ENCODE peak calls at places on chromosomes 2 and 18, in five cellular contexts. K, Y, R, F and J are unnamed samples.

GRCh38 chr2:1582891-1583341 is 161.4 kb downstream of the PXDN start:
- DNase-seq in K (no peak), Y (no peak), R (no peak), F (no peak), J (no peak)

GRCh38 chr2:230665263-230665691 is 47.4 kb upstream of the CAB39 start:
- DNase-seq in K (no peak), Y (no peak), R (no peak), F (no peak), J (no peak)

GRCh38 chr2:71512386-71512785 is 59.0 kb downstream of the DYSF start:
- DNase-seq in K (no peak), Y (no peak), R (no peak), F (no peak), J (no peak)

GRCh38 chr18:22194151-22194598 is 24.8 kb downstream of the GATA6 start:
- DNase-seq in K (peak; percentile 43), Y (no peak), R (no peak), F (no peak), J (peak; percentile 68)

GRCh38 chr18:39611381-39612090 is 2045.9 kb upstream of the CELF4 start:
- DNase-seq in K (peak; percentile 55), Y (peak; percentile 4), R (peak; percentile 80), F (no peak), J (no peak)

GRCh38 chr2:40120021-40120420 is 331.9 kb downstream of the SLC8A1 start:
- DNase-seq in K (no peak), Y (no peak), R (no peak), F (no peak), J (no peak)

GRCh38 chr2:206869824-206870495 is 69.4 kb upstream of the CPO start:
- DNase-seq in K (no peak), Y (no peak), R (no peak), F (no peak), J (peak; percentile 29)

GRCh38 chr2:27377618-27378095 is 2.9 kb downstream of the ZNF513 start:
- DNase-seq in K (no peak), Y (no peak), R (no peak), F (no peak), J (no peak)

GRCh38 chr2:84823229-84823628 is 57.7 kb downstream of the TRABD2A start:
- DNase-seq in K (no peak), Y (no peak), R (no peak), F (no peak), J (no peak)

GRCh38 chr2:66171530-66171929 is 263.4 kb upstream of the MEIS1 start:
- DNase-seq in K (no peak), Y (no peak), R (no peak), F (no peak), J (no peak)

GRCh38 chr18:12408247-12408869 is 629 bp downstream of the PRELID3A start:
- DNase-seq in K (no peak), Y (no peak), R (peak; percentile 31), F (no peak), J (no peak)

GRCh38 chr2:86775323-86775722 is 15.4 kb downstream of the CD8A start:
- DNase-seq in K (no peak), Y (no peak), R (no peak), F (no peak), J (no peak)

GRCh38 chr18:7334973-7335568 is 104.2 kb downstream of the LRRC30 start:
- DNase-seq in K (no peak), Y (no peak), R (no peak), F (no peak), J (peak; percentile 19)

GRCh38 chr18:10242922-10243680 is 211.3 kb upstream of the APCDD1 start:
- DNase-seq in K (peak; percentile 44), Y (no peak), R (no peak), F (no peak), J (no peak)

GRCh38 chr18:36706313-36706881 is 122.4 kb downstream of the TPGS2 start:
- DNase-seq in K (no peak), Y (peak; percentile 29), R (no peak), F (no peak), J (no peak)

GRCh38 chr18:32010124-32010745 is 8.4 kb upstream of the RNF125 start:
- DNase-seq in K (peak; percentile 20), Y (no peak), R (no peak), F (no peak), J (peak; percentile 19)

GRCh38 chr18:55510809-55511208 is 77.2 kb downstream of the TCF4 start:
- DNase-seq in K (peak; percentile 34), Y (peak; percentile 92), R (peak; percentile 80), F (peak; percentile 25), J (no peak)

GRCh38 chr2:180730976-180731375 is 249.4 kb upstream of the UBE2E3 start:
- DNase-seq in K (no peak), Y (peak; percentile 27), R (peak; percentile 66), F (no peak), J (no peak)

GRCh38 chr2:22020101-22020742 is 896.5 kb downstream of the TDRD15 start:
- DNase-seq in K (no peak), Y (peak; percentile 8), R (no peak), F (no peak), J (no peak)

GRCh38 chr18:10152475-10152874 is 238.7 kb downstream of the VAPA start:
- DNase-seq in K (no peak), Y (no peak), R (no peak), F (no peak), J (no peak)

GRCh38 chr2:37711308-37711731 is 39.9 kb upstream of the CDC42EP3 start:
- DNase-seq in K (peak; percentile 78), Y (peak; percentile 91), R (peak; percentile 89), F (no peak), J (peak; percentile 62)

GRCh38 chr2:132774189-132774588 is 104.2 kb upstream of the LYPD1 start:
- DNase-seq in K (no peak), Y (peak; percentile 37), R (no peak), F (no peak), J (no peak)

GRCh38 chr18:46313521-46313920 is 209.3 kb downstream of the HAUS1 start:
- DNase-seq in K (no peak), Y (no peak), R (no peak), F (no peak), J (no peak)

GRCh38 chr18:11801573-11801972 is 49.6 kb upstream of the CHMP1B start:
- DNase-seq in K (no peak), Y (no peak), R (no peak), F (no peak), J (no peak)

GRCh38 chr2:174465327-174465726 is 21.5 kb downstream of the GPR155 start:
- DNase-seq in K (peak; percentile 70), Y (no peak), R (peak; percentile 15), F (no peak), J (no peak)

GRCh38 chr18:72013512-72013911 is 530.6 kb downstream of the CBLN2 start:
- DNase-seq in K (peak; percentile 0), Y (no peak), R (peak; percentile 14), F (no peak), J (no peak)

GRCh38 chr2:64675860-64676259 is 22.1 kb upstream of the SERTAD2 start:
- DNase-seq in K (no peak), Y (peak; percentile 52), R (no peak), F (no peak), J (no peak)

GRCh38 chr2:170737821-170738220 is 22.7 kb downstream of the SP5 start:
- DNase-seq in K (no peak), Y (peak; percentile 8), R (peak; percentile 13), F (no peak), J (no peak)

GRCh38 chr2:170733821-170734600 is 18.9 kb downstream of the SP5 start:
- DNase-seq in K (no peak), Y (no peak), R (no peak), F (no peak), J (no peak)

GRCh38 chr2:170737406-170737805 is 22.3 kb downstream of the SP5 start:
- DNase-seq in K (no peak), Y (no peak), R (no peak), F (no peak), J (no peak)

GRCh38 chr2:170739048-170739447 is 23.9 kb downstream of the SP5 start:
- DNase-seq in K (no peak), Y (peak; percentile 95), R (peak; percentile 90), F (no peak), J (peak; percentile 63)

DNA sequence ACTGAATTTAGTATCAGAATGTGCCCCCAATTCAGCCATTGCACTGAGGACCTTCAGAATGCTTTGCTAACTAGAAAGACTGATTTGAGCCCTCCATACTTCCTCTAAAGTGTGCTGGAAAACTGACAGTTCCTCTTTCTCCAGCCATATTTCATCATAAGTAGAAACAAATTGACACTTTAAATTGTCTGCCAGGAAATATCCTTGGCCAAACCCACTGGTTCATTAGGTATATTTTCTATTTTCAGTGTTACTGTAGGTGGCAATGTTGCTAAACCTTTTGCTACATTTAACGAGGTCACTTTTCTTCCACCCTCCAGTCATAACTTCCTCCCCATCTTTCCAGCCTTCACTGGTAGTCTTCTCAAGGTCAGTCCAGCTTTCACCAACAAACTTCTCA is 21.5 kb downstream of the SP5 start:
- DNase-seq in K (no peak), Y (no peak), R (no peak), F (no peak), J (no peak)
- TF ChIP-seq CTCF in K (peak; percentile 29), Y (no peak), R (no peak), F (no peak), J (no peak)

GRCh38 chr18:57863706-57864105 is 60.6 kb upstream of the ATP8B1 start:
- DNase-seq in K (no peak), Y (peak; percentile 57), R (no peak), F (no peak), J (no peak)

GRCh38 chr18:57854726-57855125 is 51.6 kb upstream of the ATP8B1 start:
- DNase-seq in K (no peak), Y (peak; percentile 22), R (no peak), F (no peak), J (no peak)

GRCh38 chr18:57856128-57856527 is 53.0 kb upstream of the ATP8B1 start:
- DNase-seq in K (no peak), Y (no peak), R (no peak), F (no peak), J (no peak)

GRCh38 chr18:57856707-57857280 is 53.7 kb upstream of the ATP8B1 start:
- DNase-seq in K (no peak), Y (no peak), R (no peak), F (no peak), J (no peak)

GRCh38 chr18:57859314-57859713 is 56.2 kb upstream of the ATP8B1 start:
- DNase-seq in K (peak; percentile 51), Y (no peak), R (peak; percentile 60), F (no peak), J (peak; percentile 38)
- TF ChIP-seq CTCF in K (peak; percentile 66), Y (peak; percentile 23), R (peak; percentile 71), F (peak; percentile 23), J (peak; percentile 36)

DNA sequence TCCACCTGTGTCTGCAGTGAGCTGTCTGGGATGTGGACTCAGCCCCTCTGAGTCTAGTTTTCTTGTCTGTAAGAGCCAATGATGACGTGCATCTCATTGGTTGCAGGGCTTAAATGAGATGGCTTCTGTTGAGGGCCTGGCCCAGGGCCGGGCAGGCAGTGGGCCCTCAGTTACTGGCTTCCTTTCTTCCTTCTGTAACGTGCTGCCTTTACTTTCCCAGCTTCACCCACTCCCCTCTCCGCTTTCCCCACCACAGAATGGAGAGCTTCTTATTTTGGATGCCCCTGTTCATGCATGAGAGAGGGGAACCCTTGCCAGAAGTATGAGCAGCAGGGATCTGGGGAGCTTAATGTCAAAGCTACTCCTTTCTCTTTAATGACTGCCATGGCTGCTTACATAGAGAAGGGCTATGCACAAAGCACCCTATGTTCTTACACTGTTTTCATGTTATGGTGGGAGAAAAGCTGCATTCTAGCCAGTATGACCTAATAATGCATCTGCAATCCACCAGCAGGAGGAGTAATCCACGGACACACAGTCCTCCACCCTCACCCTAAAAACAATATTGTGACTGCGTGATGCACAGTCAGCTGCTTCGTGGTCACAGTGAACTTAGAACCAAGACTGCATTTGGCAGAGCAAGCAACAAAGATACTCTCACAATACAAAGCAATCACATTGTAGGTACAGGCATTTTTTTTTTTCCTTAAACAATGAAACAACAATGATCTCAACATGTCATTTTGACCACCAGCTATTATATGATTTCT is 37.2 kb downstream of the CREG2 start:
- DNase-seq in K (no peak), Y (peak; percentile 65), R (peak; percentile 83), F (no peak), J (no peak)
- TF ChIP-seq CTCF in K (peak; percentile 37), Y (peak; percentile 43), R (peak; percentile 76), F (no peak), J (no peak)

GRCh38 chr2:24613154-24613814 is 122.2 kb downstream of the NCOA1 start:
- DNase-seq in K (peak; percentile 89), Y (peak; percentile 76), R (peak; percentile 92), F (no peak), J (peak; percentile 30)
- TF ChIP-seq CTCF in K (peak; percentile 86), Y (peak; percentile 56), R (peak; percentile 79), F (no peak), J (peak; percentile 43)